ENCODE peak calls at places on chromosomes 5 and 9, in eight cellular contexts. One of them, this sample, is unnamed.

GRCh38 chr9:26801772-26802171 is 90.8 kb downstream of the CAAP1 start:
- DNase-seq in HCT116: no peak
- DNase-seq in SJSA1: no peak
- DNase-seq in GM23248: no peak
- DNase-seq in sigmoid colon: no peak
- DNase-seq in GM23338: no peak
- DNase-seq in pancreas: no peak
- DNase-seq in skeletal muscle cell: no peak
- DNase-seq in this sample: no peak

GRCh38 chr9:133730994-133731715 is 7.0 kb downstream of the SARDH start:
- DNase-seq in sigmoid colon: peak
- DNase-seq in skeletal muscle cell: no peak
- DNase-seq in HCT116: no peak
- DNase-seq in GM23248: no peak
- DNase-seq in SJSA1: peak
- DNase-seq in pancreas: no peak
- DNase-seq in GM23338: no peak
- DNase-seq in this sample: peak

GRCh38 chr5:54533541-54534179 is 16.1 kb downstream of the SNX18 start:
- DNase-seq in HCT116: no peak
- DNase-seq in pancreas: no peak
- DNase-seq in skeletal muscle cell: no peak
- DNase-seq in GM23248: peak
- DNase-seq in sigmoid colon: no peak
- DNase-seq in SJSA1: no peak
- DNase-seq in GM23338: peak
- DNase-seq in this sample: no peak

GRCh38 chr9:90129446-90129845 is 513.2 kb downstream of the DIRAS2 start:
- DNase-seq in SJSA1: no peak
- DNase-seq in GM23248: no peak
- DNase-seq in skeletal muscle cell: no peak
- DNase-seq in pancreas: no peak
- DNase-seq in HCT116: no peak
- DNase-seq in GM23338: no peak
- DNase-seq in sigmoid colon: no peak
- DNase-seq in this sample: no peak

GRCh38 chr5:23001120-23001519 is 148.0 kb upstream of the CDH12 start:
- DNase-seq in skeletal muscle cell: no peak
- DNase-seq in sigmoid colon: no peak
- DNase-seq in GM23248: no peak
- DNase-seq in pancreas: no peak
- DNase-seq in GM23338: no peak
- DNase-seq in HCT116: no peak
- DNase-seq in SJSA1: no peak
- DNase-seq in this sample: no peak

GRCh38 chr5:6748142-6748541 is 34.9 kb downstream of the TENT4A start:
- DNase-seq in SJSA1: no peak
- DNase-seq in GM23338: no peak
- DNase-seq in pancreas: no peak
- DNase-seq in sigmoid colon: peak
- DNase-seq in GM23248: no peak
- DNase-seq in HCT116: no peak
- DNase-seq in skeletal muscle cell: no peak
- DNase-seq in this sample: no peak

GRCh38 chr5:160938532-160938931 is 86.5 kb upstream of the ATP10B start:
- DNase-seq in GM23248: no peak
- DNase-seq in skeletal muscle cell: no peak
- DNase-seq in HCT116: no peak
- DNase-seq in pancreas: peak
- DNase-seq in SJSA1: no peak
- DNase-seq in sigmoid colon: no peak
- DNase-seq in GM23338: no peak
- DNase-seq in this sample: peak

GRCh38 chr5:34034497-34035327 is 8.3 kb downstream of the C1QTNF3 start:
- DNase-seq in sigmoid colon: no peak
- DNase-seq in GM23248: no peak
- DNase-seq in skeletal muscle cell: no peak
- DNase-seq in GM23338: no peak
- DNase-seq in pancreas: no peak
- DNase-seq in HCT116: no peak
- DNase-seq in SJSA1: no peak
- DNase-seq in this sample: no peak

GRCh38 chr9:14452539-14452938 is 138.6 kb upstream of the NFIB start:
- DNase-seq in skeletal muscle cell: no peak
- DNase-seq in HCT116: no peak
- DNase-seq in GM23248: no peak
- DNase-seq in SJSA1: no peak
- DNase-seq in sigmoid colon: no peak
- DNase-seq in pancreas: no peak
- DNase-seq in GM23338: no peak
- DNase-seq in this sample: no peak

GRCh38 chr9:118331622-118332045 is 627.4 kb downstream of the TLR4 start:
- DNase-seq in GM23338: no peak
- DNase-seq in HCT116: no peak
- DNase-seq in sigmoid colon: no peak
- DNase-seq in GM23248: peak
- DNase-seq in pancreas: no peak
- DNase-seq in SJSA1: no peak
- DNase-seq in skeletal muscle cell: peak
- DNase-seq in this sample: no peak

GRCh38 chr9:4983541-4984165 is 1.4 kb upstream of the JAK2 start:
- DNase-seq in GM23338: peak
- DNase-seq in SJSA1: no peak
- DNase-seq in pancreas: no peak
- DNase-seq in skeletal muscle cell: no peak
- DNase-seq in GM23248: no peak
- DNase-seq in sigmoid colon: no peak
- DNase-seq in HCT116: no peak
- DNase-seq in this sample: no peak

GRCh38 chr5:53779541-53779981 is 219.1 kb downstream of the NDUFS4 start:
- DNase-seq in GM23338: no peak
- DNase-seq in skeletal muscle cell: peak
- DNase-seq in pancreas: no peak
- DNase-seq in HCT116: no peak
- DNase-seq in SJSA1: peak
- DNase-seq in sigmoid colon: no peak
- DNase-seq in GM23248: peak
- DNase-seq in this sample: peak

GRCh38 chr9:133514475-133515239 is 10.1 kb downstream of the MYMK start:
- DNase-seq in sigmoid colon: no peak
- DNase-seq in SJSA1: no peak
- DNase-seq in GM23338: no peak
- DNase-seq in pancreas: no peak
- DNase-seq in skeletal muscle cell: no peak
- DNase-seq in GM23248: no peak
- DNase-seq in HCT116: no peak
- DNase-seq in this sample: peak

GRCh38 chr5:43000914-43001313 is 39.2 kb downstream of the ANXA2R start:
- DNase-seq in pancreas: no peak
- DNase-seq in HCT116: no peak
- DNase-seq in skeletal muscle cell: no peak
- DNase-seq in sigmoid colon: no peak
- DNase-seq in GM23338: no peak
- DNase-seq in GM23248: no peak
- DNase-seq in SJSA1: no peak
- DNase-seq in this sample: no peak

GRCh38 chr9:91163773-91164471 is 197.8 kb downstream of the AUH start:
- DNase-seq in pancreas: no peak
- DNase-seq in HCT116: no peak
- DNase-seq in GM23338: no peak
- DNase-seq in sigmoid colon: no peak
- DNase-seq in SJSA1: no peak
- DNase-seq in GM23248: no peak
- DNase-seq in skeletal muscle cell: no peak
- DNase-seq in this sample: no peak

GRCh38 chr5:54663876-54664275 is 146.3 kb downstream of the SNX18 start:
- DNase-seq in skeletal muscle cell: peak
- DNase-seq in HCT116: no peak
- DNase-seq in sigmoid colon: peak
- DNase-seq in GM23248: peak
- DNase-seq in pancreas: no peak
- DNase-seq in GM23338: no peak
- DNase-seq in SJSA1: no peak
- DNase-seq in this sample: no peak

GRCh38 chr5:91848453-91848852 is 465.3 kb upstream of the ARRDC3 start:
- DNase-seq in HCT116: peak
- DNase-seq in skeletal muscle cell: peak
- DNase-seq in sigmoid colon: no peak
- DNase-seq in GM23338: no peak
- DNase-seq in SJSA1: no peak
- DNase-seq in GM23248: peak
- DNase-seq in pancreas: no peak
- DNase-seq in this sample: no peak

GRCh38 chr5:91851670-91852069 is 468.6 kb upstream of the ARRDC3 start:
- DNase-seq in sigmoid colon: no peak
- DNase-seq in pancreas: no peak
- DNase-seq in GM23338: no peak
- DNase-seq in SJSA1: no peak
- DNase-seq in skeletal muscle cell: no peak
- DNase-seq in GM23248: no peak
- DNase-seq in HCT116: no peak
- DNase-seq in this sample: no peak

GRCh38 chr5:91850031-91850430 is 466.9 kb upstream of the ARRDC3 start:
- DNase-seq in HCT116: no peak
- DNase-seq in GM23248: peak
- DNase-seq in GM23338: no peak
- DNase-seq in sigmoid colon: no peak
- DNase-seq in SJSA1: no peak
- DNase-seq in pancreas: no peak
- DNase-seq in skeletal muscle cell: peak
- DNase-seq in this sample: no peak

GRCh38 chr5:91849069-91849468 is 466.0 kb upstream of the ARRDC3 start:
- DNase-seq in HCT116: no peak
- DNase-seq in SJSA1: no peak
- DNase-seq in skeletal muscle cell: peak
- DNase-seq in sigmoid colon: no peak
- DNase-seq in GM23248: no peak
- DNase-seq in GM23338: peak
- DNase-seq in pancreas: no peak
- DNase-seq in this sample: no peak
- H3K4me3 ChIP-seq in HCT116: no peak
- H3K4me3 ChIP-seq in SJSA1: no peak
- H3K4me3 ChIP-seq in skeletal muscle cell: no peak
- H3K4me3 ChIP-seq in sigmoid colon: no peak
- H3K4me3 ChIP-seq in GM23248: no peak
- H3K4me3 ChIP-seq in GM23338: no peak
- H3K4me3 ChIP-seq in pancreas: no peak
- H3K4me3 ChIP-seq in this sample: no peak

DNA sequence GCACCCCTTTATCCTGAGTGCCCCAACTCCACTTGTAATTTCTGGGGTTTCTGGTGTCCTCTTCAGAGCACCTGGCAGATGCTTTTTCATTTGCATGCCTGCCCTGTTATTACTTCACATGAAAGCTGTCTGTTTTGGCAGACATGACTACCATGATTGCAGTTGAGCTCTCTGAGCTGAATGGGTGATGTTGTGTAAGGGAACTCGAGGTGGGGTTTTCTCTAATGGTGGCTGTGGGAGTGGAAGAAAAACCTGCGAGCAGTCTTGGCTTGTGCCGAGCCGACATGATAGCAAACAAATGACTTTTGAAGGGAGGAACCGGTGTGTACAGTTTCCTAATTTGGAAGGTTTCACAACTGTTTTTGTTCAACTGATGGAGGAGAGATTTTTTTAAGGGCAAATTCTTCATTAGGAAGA is 196.2 kb downstream of the AOPEP start:
- DNase-seq in SJSA1: no peak
- DNase-seq in pancreas: no peak
- DNase-seq in HCT116: no peak
- DNase-seq in sigmoid colon: peak
- DNase-seq in skeletal muscle cell: no peak
- DNase-seq in GM23338: no peak
- DNase-seq in GM23248: peak
- DNase-seq in this sample: no peak
- H3K4me3 ChIP-seq in SJSA1: peak
- H3K4me3 ChIP-seq in pancreas: no peak
- H3K4me3 ChIP-seq in HCT116: no peak
- H3K4me3 ChIP-seq in sigmoid colon: no peak
- H3K4me3 ChIP-seq in skeletal muscle cell: no peak
- H3K4me3 ChIP-seq in GM23338: no peak
- H3K4me3 ChIP-seq in GM23248: peak
- H3K4me3 ChIP-seq in this sample: no peak

GRCh38 chr5:148228392-148228984 is 9.8 kb upstream of the MARCOL start:
- DNase-seq in skeletal muscle cell: no peak
- DNase-seq in sigmoid colon: no peak
- DNase-seq in HCT116: no peak
- DNase-seq in SJSA1: no peak
- DNase-seq in GM23248: no peak
- DNase-seq in pancreas: no peak
- DNase-seq in GM23338: no peak
- DNase-seq in this sample: no peak

GRCh38 chr5:148229840-148230239 is 8.5 kb upstream of the MARCOL start:
- DNase-seq in sigmoid colon: no peak
- DNase-seq in pancreas: no peak
- DNase-seq in SJSA1: no peak
- DNase-seq in GM23338: no peak
- DNase-seq in HCT116: no peak
- DNase-seq in skeletal muscle cell: no peak
- DNase-seq in GM23248: no peak
- DNase-seq in this sample: no peak

GRCh38 chr5:148230240-148230639 is 8.1 kb upstream of the MARCOL start:
- DNase-seq in GM23338: no peak
- DNase-seq in HCT116: no peak
- DNase-seq in skeletal muscle cell: no peak
- DNase-seq in GM23248: no peak
- DNase-seq in pancreas: no peak
- DNase-seq in SJSA1: no peak
- DNase-seq in sigmoid colon: no peak
- DNase-seq in this sample: no peak
- H3K4me3 ChIP-seq in GM23338: peak
- H3K4me3 ChIP-seq in HCT116: no peak
- H3K4me3 ChIP-seq in skeletal muscle cell: no peak
- H3K4me3 ChIP-seq in GM23248: no peak
- H3K4me3 ChIP-seq in pancreas: no peak
- H3K4me3 ChIP-seq in SJSA1: no peak
- H3K4me3 ChIP-seq in sigmoid colon: no peak
- H3K4me3 ChIP-seq in this sample: no peak

GRCh38 chr5:67652212-67652611 is 455.6 kb upstream of the CD180 start:
- DNase-seq in sigmoid colon: no peak
- DNase-seq in HCT116: no peak
- DNase-seq in SJSA1: no peak
- DNase-seq in GM23248: no peak
- DNase-seq in GM23338: no peak
- DNase-seq in pancreas: no peak
- DNase-seq in skeletal muscle cell: no peak
- DNase-seq in this sample: no peak

GRCh38 chr5:67643531-67643930 is 446.9 kb upstream of the CD180 start:
- DNase-seq in HCT116: no peak
- DNase-seq in GM23338: no peak
- DNase-seq in sigmoid colon: no peak
- DNase-seq in SJSA1: no peak
- DNase-seq in skeletal muscle cell: no peak
- DNase-seq in GM23248: no peak
- DNase-seq in pancreas: no peak
- DNase-seq in this sample: no peak

GRCh38 chr5:67647772-67648171 is 451.2 kb upstream of the CD180 start:
- DNase-seq in HCT116: no peak
- DNase-seq in sigmoid colon: no peak
- DNase-seq in skeletal muscle cell: no peak
- DNase-seq in pancreas: no peak
- DNase-seq in GM23248: no peak
- DNase-seq in GM23338: no peak
- DNase-seq in SJSA1: no peak
- DNase-seq in this sample: no peak

GRCh38 chr5:67644221-67644920 is 447.8 kb upstream of the CD180 start:
- DNase-seq in pancreas: no peak
- DNase-seq in GM23248: no peak
- DNase-seq in skeletal muscle cell: no peak
- DNase-seq in SJSA1: no peak
- DNase-seq in GM23338: peak
- DNase-seq in HCT116: no peak
- DNase-seq in sigmoid colon: no peak
- DNase-seq in this sample: no peak

GRCh38 chr5:67648201-67648671 is 451.6 kb upstream of the CD180 start:
- DNase-seq in skeletal muscle cell: peak
- DNase-seq in pancreas: peak
- DNase-seq in GM23248: peak
- DNase-seq in GM23338: no peak
- DNase-seq in SJSA1: no peak
- DNase-seq in HCT116: no peak
- DNase-seq in sigmoid colon: peak
- DNase-seq in this sample: peak
- H3K4me3 ChIP-seq in skeletal muscle cell: no peak
- H3K4me3 ChIP-seq in pancreas: no peak
- H3K4me3 ChIP-seq in GM23248: peak
- H3K4me3 ChIP-seq in GM23338: no peak
- H3K4me3 ChIP-seq in SJSA1: no peak
- H3K4me3 ChIP-seq in HCT116: no peak
- H3K4me3 ChIP-seq in sigmoid colon: no peak
- H3K4me3 ChIP-seq in this sample: no peak